ENCODE peak calls at places on chromosomes 2 and 18, in eight cellular contexts. T is HCT116, Y is Calu3, C is neural crest cell, X is choroid plexus epithelial cell, D is endothelial cell, K is omental fat pad, O is heart right ventricle. G is an unnamed sample.

GRCh38 chr18:79156330-79156729 is 87.1 kb downstream of the ATP9B start:
- DNase-seq in C (no peak), Y (no peak), X (no peak), D (no peak), K (no peak), T (no peak), O (no peak), G (no peak)

GRCh38 chr18:79947881-79948610 is 3.4 kb downstream of the SLC66A2 start:
- DNase-seq in K (peak; percentile 19), C (no peak), D (no peak), O (no peak), X (no peak), Y (no peak), T (no peak), G (no peak)

GRCh38 chr2:24721470-24721869 is 71.7 kb downstream of the PTRHD1 start:
- DNase-seq in C (no peak), D (no peak), Y (no peak), T (no peak), O (peak; percentile 52), X (peak; percentile 88), K (no peak), G (no peak)

GRCh38 chr18:40687401-40687800 is 1267.6 kb upstream of the PIK3C3 start:
- DNase-seq in C (no peak), X (peak; percentile 27), O (no peak), D (no peak), T (no peak), Y (no peak), K (no peak), G (no peak)

GRCh38 chr18:75211721-75212625 is 1.4 kb downstream of the TSHZ1 start:
- DNase-seq in D (peak; percentile 49), C (peak; percentile 42), T (no peak), Y (peak; percentile 37), X (peak; percentile 62), O (peak; percentile 57), K (no peak), G (peak; percentile 67)

GRCh38 chr2:207505180-207505579 is 24.6 kb upstream of the CREB1 start:
- DNase-seq in K (no peak), O (no peak), Y (no peak), T (no peak), D (no peak), C (no peak), X (no peak), G (no peak)

GRCh38 chr2:144553379-144553778 is 33.5 kb upstream of the ZEB2 start:
- DNase-seq in O (no peak), Y (no peak), K (no peak), X (peak; percentile 97), D (no peak), T (no peak), C (no peak), G (no peak)

GRCh38 chr2:194603429-194603828 is 1053.6 kb upstream of the SLC39A10 start:
- DNase-seq in X (no peak), D (no peak), O (no peak), K (no peak), C (no peak), T (no peak), Y (no peak), G (no peak)

GRCh38 chr2:27736031-27736889 is 35.3 kb upstream of the MRPL33 start:
- DNase-seq in X (no peak), K (no peak), O (no peak), Y (no peak), C (no peak), T (no peak), D (no peak), G (no peak)

GRCh38 chr2:232988444-232988843 is 24.6 kb downstream of the NGEF start:
- DNase-seq in T (peak; percentile 98), D (no peak), X (peak; percentile 95), C (no peak), K (peak; percentile 55), Y (peak; percentile 88), O (no peak), G (no peak)

GRCh38 chr2:191170773-191171172 is 20.0 kb upstream of the STAT4 start:
- DNase-seq in Y (no peak), D (no peak), T (no peak), C (no peak), X (no peak), K (no peak), O (no peak), G (no peak)

DNA sequence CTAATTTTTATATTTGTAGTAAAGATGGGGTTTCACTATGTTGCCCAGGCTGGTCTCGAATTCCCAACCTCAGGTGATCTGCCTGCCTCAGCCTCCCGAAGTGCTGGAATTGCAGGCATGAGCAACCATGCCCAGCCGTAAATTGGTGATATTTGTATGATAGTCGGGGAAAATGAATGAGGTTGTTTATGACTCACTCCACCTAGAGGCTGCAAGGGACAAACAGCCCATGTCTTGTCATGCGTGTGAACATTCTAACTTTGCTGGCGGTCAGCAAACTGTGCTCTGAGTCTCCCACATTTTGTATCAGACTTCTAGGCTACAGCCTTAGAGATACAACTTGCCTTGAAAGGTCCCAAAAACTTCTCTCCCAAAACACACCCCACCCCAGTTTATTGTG is 133.5 kb upstream of the DTNA start:
- DNase-seq in O (no peak), T (no peak), D (no peak), C (no peak), Y (no peak), X (no peak), K (no peak), G (no peak)
- TF ChIP-seq CTCF in O (no peak), T (no peak), D (no peak), C (no peak), Y (no peak), X (no peak), K (no peak), G (no peak)

GRCh38 chr18:39486268-39486667 is 1920.7 kb upstream of the CELF4 start:
- DNase-seq in O (no peak), K (no peak), C (no peak), T (no peak), Y (no peak), D (no peak), X (no peak), G (no peak)
- TF ChIP-seq CTCF in O (no peak), K (no peak), C (no peak), T (peak; percentile 23), Y (no peak), D (no peak), X (peak; percentile 30), G (no peak)

GRCh38 chr2:77102927-77103326 is 419.2 kb downstream of the LRRTM4 start:
- DNase-seq in Y (no peak), D (no peak), O (no peak), C (no peak), X (no peak), T (no peak), K (no peak), G (no peak)

GRCh38 chr2:77105008-77105407 is 417.2 kb downstream of the LRRTM4 start:
- DNase-seq in D (no peak), K (no peak), X (no peak), C (no peak), Y (no peak), T (no peak), O (no peak), G (no peak)

GRCh38 chr2:77101796-77102452 is 420.3 kb downstream of the LRRTM4 start:
- DNase-seq in Y (no peak), K (no peak), C (no peak), T (no peak), O (no peak), D (peak; percentile 20), X (no peak), G (no peak)

GRCh38 chr2:77108915-77109314 is 413.3 kb downstream of the LRRTM4 start:
- DNase-seq in O (no peak), Y (no peak), C (no peak), T (no peak), K (no peak), X (no peak), D (no peak), G (no peak)

GRCh38 chr2:77104554-77104953 is 417.6 kb downstream of the LRRTM4 start:
- DNase-seq in Y (no peak), X (peak; percentile 0), T (no peak), O (no peak), K (no peak), C (no peak), D (no peak), G (no peak)
- TF ChIP-seq CTCF in Y (no peak), X (no peak), T (no peak), O (no peak), K (no peak), C (no peak), D (no peak), G (no peak)

DNA sequence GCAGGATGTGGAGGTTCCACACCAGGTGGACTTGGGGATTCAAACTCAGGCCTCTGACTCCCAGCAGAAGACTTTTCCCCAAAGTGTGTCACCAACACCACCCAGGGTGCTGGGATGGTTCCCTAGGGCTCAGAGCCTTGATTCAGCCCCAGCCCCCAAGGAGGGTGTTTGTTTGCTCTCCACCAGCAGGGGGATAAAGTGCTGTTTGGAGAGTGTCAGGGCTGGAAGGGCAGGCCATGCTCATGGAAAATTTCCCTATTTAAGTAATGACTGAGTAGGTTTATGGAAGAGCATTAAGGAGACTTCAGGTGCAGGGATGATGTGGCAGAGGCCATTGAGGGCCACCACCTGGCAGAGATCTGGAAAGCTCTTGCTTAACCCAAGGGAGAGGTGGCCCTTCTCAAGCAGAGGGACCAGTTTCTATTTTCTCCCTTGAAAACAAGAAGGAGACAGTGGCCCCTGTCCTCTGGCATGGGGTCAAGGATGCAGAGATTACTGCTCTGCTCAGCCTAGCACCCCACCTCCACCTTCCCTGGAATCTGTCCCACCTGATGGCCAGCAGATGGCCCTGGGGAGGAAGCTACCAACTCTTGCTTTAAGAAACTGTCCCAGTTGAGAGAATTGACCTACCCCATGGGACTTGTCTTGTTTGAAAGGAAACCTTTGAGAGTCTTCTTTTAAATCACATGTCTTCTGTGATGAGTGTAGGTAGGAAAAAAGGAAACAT is 122.1 kb downstream of the ACOXL start:
- DNase-seq in O (no peak), Y (no peak), C (no peak), X (no peak), D (no peak), T (no peak), K (no peak), G (no peak)
- TF ChIP-seq CTCF in O (no peak), Y (peak; percentile 10), C (peak; percentile 42), X (peak; percentile 49), D (peak; percentile 56), T (peak; percentile 41), K (no peak), G (peak; percentile 17)

GRCh38 chr2:134392689-134393476 is 139.0 kb downstream of the MGAT5 start:
- DNase-seq in T (no peak), Y (no peak), C (no peak), K (no peak), X (peak; percentile 51), D (no peak), O (no peak), G (no peak)
- TF ChIP-seq CTCF in T (no peak), Y (no peak), C (no peak), K (no peak), X (peak; percentile 29), D (no peak), O (peak; percentile 11), G (no peak)

DNA sequence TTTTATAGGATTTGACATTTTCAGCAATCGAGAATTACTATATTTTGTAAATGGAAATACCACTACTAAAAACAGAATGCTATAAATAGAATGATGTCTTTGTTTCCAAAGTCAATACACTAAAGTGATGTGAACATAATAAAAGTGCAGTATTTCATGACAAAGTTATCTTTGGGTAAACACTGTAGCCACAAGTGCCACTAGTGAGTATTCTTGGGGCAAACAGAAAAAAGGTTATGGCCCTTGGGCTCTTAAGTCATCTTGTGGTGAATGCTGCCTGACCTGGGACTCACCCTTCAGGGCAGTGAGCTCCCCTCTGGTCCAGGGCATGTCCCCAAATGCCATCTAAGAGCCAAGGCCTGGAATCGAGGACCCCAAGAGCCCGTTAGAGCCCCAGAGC is 99.2 kb upstream of the KYNU start:
- DNase-seq in C (no peak), O (no peak), K (no peak), Y (no peak), D (no peak), T (no peak), X (no peak), G (no peak)
- TF ChIP-seq CTCF in C (no peak), O (no peak), K (no peak), Y (no peak), D (no peak), T (no peak), X (no peak), G (no peak)